ENCODE peak calls at places on chromosomes 1 and 21, in seven cellular contexts. A is fibroblast of pulmonary artery, G is right atrium auricular region, O is astrocyte of the spinal cord, B is lower leg skin, D is psoas muscle, E is fibroblast of the aortic adventitia. W is an unnamed sample.

GRCh38 chr1:11479375-11479979 is 522 bp downstream of the DISP3 start:
- DNase-seq in A (no peak), D (no peak), B (no peak), G (no peak), O (no peak), E (no peak), W (peak)

GRCh38 chr1:3564921-3565831 is 46.1 kb downstream of the MEGF6 start:
- DNase-seq in D (no peak), A (peak), B (no peak), O (no peak), G (no peak), E (peak), W (peak)

GRCh38 chr1:202154148-202154765 is 6.1 kb downstream of the PTPN7 start:
- DNase-seq in O (no peak), B (no peak), D (no peak), A (no peak), G (no peak), E (no peak), W (no peak)

GRCh38 chr1:119384591-119384990 is 16.0 kb downstream of the HAO2 start:
- DNase-seq in B (no peak), O (no peak), D (no peak), G (no peak), E (no peak), A (no peak), W (no peak)

GRCh38 chr21:36909423-36909822 is 57.0 kb downstream of the HLCS start:
- DNase-seq in O (no peak), B (no peak), D (no peak), G (peak), A (peak), E (no peak), W (no peak)

GRCh38 chr1:84689514-84690396 is 506 bp downstream of the SSX2IP start:
- DNase-seq in A (peak), B (peak), G (peak), E (peak), D (peak), O (peak), W (peak)

GRCh38 chr21:38832664-38833063 is 26.9 kb downstream of the ETS2 start:
- DNase-seq in E (no peak), G (no peak), B (no peak), D (no peak), A (no peak), O (no peak), W (no peak)

GRCh38 chr1:206676499-206676898 is 8.2 kb upstream of the MAPKAPK2 start:
- DNase-seq in B (no peak), E (no peak), G (no peak), A (no peak), O (no peak), D (no peak), W (no peak)

GRCh38 chr1:6273380-6273891 is 12.5 kb upstream of the GPR153 start:
- DNase-seq in G (no peak), O (peak), E (peak), B (no peak), A (peak), D (no peak), W (peak)

GRCh38 chr1:198678301-198678836 is 39.5 kb downstream of the PTPRC start:
- DNase-seq in E (no peak), O (no peak), B (no peak), G (no peak), D (no peak), A (no peak), W (no peak)

GRCh38 chr1:52059326-52059725 is 3.2 kb downstream of the BTF3L4 start:
- DNase-seq in O (peak), D (no peak), B (no peak), G (no peak), A (peak), E (peak), W (peak)

GRCh38 chr1:3453891-3454810 is at the start of gene ARHGEF16:
- DNase-seq in O (no peak), G (no peak), B (no peak), A (peak), D (peak), E (peak), W (peak)

GRCh38 chr1:7388488-7389185 is 382.5 kb upstream of the VAMP3 start:
- DNase-seq in O (peak), E (peak), G (peak), B (peak), A (no peak), D (no peak), W (no peak)

GRCh38 chr1:57086141-57086540 is 120.3 kb upstream of the C8B start:
- DNase-seq in D (no peak), O (no peak), E (no peak), B (no peak), A (no peak), G (no peak), W (no peak)

GRCh38 chr1:114741963-114742746 is 15.6 kb downstream of the CSDE1 start:
- DNase-seq in G (no peak), B (no peak), A (no peak), D (no peak), E (no peak), O (no peak), W (no peak)

GRCh38 chr1:24101796-24102580 is 9.9 kb downstream of the MYOM3 start:
- DNase-seq in D (no peak), O (no peak), G (no peak), A (no peak), B (no peak), E (no peak), W (no peak)

GRCh38 chr1:231638647-231639046 is 12.1 kb downstream of the DISC1 start:
- DNase-seq in A (no peak), G (no peak), B (no peak), D (no peak), O (no peak), E (no peak), W (peak)

GRCh38 chr1:217137210-217137871 is 414.1 kb upstream of the ESRRG start:
- DNase-seq in B (no peak), G (no peak), A (no peak), O (no peak), E (no peak), D (no peak), W (peak)

DNA sequence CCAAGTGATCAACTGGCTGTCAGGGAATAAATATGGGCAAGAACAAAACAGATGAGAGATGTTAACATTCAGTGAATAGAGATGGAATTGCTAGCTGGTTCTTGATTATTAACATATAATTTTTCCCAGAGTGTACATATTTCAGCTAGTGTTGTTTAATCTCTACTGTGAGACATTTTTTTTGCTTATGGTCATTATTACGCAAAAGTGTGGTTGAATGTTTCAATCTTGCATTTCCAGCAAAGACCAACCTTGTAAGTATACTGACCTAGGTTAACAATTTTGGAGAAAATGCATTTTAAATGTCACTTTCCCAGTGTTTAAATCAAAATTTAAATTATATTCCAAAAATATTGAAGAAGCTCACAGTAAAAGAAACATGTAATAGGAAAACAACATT is 174.7 kb downstream of the KCNK2 start:
- DNase-seq in B (no peak), G (no peak), A (peak), O (no peak), E (peak), D (no peak), W (no peak)
- H3K4me3 ChIP-seq in B (no peak), G (no peak), A (no peak), O (no peak), E (no peak), D (no peak), W (no peak)

DNA sequence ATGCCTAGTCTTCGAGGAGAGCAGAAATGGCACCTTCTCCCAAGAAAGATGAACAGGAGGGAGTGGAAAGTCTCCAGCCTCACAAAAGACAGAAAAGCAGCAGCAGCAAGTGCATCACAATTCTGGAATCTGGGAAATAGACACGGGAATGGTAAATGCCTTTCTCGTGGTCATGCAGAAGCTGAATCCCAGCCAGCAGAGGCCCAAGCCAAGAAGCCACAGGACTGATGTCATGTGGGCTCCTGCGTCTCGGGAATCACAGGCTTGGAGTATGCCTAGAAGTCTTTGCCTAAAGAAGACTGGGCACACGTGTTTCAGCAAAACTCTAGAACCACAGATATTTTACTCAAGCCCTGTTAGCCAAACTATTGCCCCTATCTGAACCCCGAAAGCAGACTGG is 260.3 kb upstream of the PLD5 start:
- DNase-seq in D (no peak), A (no peak), O (peak), G (no peak), B (no peak), E (peak), W (no peak)
- TF ChIP-seq CTCF in D (no peak), A (no peak), O (no peak), G (no peak), B (no peak), E (no peak), W (no peak)

DNA sequence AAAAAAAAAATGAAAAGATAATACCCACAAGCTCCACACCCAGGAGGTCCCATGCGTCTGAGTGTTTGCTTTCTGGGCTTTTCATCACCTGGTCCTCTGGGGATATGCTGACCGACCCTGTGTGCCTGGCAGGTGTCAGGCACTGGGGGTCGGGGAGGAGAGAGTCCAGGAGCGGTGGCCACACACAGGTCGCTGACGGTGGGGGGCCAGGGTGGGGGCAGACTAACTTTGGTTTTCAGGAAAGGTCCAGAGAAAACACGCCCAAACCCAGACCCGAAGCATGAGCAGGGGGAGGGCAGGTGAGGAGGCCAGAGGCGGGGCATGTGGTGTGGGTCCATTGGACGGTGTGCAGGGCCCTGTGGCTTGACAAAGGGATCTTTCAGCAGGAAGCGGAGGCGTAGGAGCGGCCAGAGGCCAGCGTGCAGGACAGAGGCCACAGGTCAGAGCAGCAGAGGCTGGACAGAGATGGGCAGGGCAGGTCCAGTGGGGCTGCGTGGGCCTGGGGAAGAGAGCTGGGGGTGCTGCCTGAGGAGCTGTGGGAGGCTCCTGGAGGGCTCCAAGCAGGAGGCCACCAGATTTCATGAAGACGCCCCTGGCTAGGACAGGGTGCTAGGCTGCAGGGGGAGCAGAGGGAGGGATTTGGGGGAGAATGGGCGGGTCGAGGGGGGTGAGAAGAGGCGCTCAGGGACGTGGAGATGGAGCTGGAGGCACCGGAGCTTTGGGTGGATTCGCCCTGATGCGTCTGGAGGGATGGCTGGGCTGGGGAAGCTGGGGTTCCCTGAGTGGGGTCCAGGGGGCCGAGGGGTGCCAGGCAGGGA is 15.8 kb downstream of the RNF223 start:
- DNase-seq in B (no peak), E (no peak), D (no peak), O (no peak), A (no peak), G (no peak), W (no peak)
- H3K4me3 ChIP-seq in B (no peak), E (no peak), D (peak), O (no peak), A (no peak), G (no peak), W (no peak)

GRCh38 chr1:181021811-181022434 is 747 bp downstream of the STX6 start:
- DNase-seq in B (peak), D (peak), G (peak), O (peak), A (peak), E (peak), W (peak)
- TF ChIP-seq CTCF in B (no peak), D (no peak), G (no peak), O (no peak), A (no peak), E (no peak), W (no peak)

DNA sequence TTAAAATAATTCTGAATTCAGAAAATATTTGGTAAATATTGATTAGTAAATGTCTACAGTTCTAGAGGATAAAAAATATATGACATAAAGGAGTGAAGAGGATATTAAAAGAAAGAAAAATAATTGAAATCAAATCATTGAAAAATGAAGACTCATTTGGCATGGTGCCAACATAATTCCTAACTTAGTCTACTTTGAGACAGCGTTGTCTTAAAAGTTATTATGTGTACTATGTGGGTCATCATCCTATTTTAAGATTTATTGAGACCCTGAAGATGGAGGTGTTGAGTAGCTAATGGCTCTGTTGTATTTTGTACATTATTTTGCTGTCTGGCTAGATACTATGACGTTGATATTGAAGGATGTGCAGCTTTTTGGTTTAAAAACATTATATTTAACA is 156.7 kb upstream of the PTGFR start:
- DNase-seq in E (no peak), G (no peak), O (no peak), D (no peak), A (no peak), B (no peak), W (no peak)
- H3K4me3 ChIP-seq in E (no peak), G (no peak), O (no peak), D (no peak), A (no peak), B (no peak), W (no peak)

DNA sequence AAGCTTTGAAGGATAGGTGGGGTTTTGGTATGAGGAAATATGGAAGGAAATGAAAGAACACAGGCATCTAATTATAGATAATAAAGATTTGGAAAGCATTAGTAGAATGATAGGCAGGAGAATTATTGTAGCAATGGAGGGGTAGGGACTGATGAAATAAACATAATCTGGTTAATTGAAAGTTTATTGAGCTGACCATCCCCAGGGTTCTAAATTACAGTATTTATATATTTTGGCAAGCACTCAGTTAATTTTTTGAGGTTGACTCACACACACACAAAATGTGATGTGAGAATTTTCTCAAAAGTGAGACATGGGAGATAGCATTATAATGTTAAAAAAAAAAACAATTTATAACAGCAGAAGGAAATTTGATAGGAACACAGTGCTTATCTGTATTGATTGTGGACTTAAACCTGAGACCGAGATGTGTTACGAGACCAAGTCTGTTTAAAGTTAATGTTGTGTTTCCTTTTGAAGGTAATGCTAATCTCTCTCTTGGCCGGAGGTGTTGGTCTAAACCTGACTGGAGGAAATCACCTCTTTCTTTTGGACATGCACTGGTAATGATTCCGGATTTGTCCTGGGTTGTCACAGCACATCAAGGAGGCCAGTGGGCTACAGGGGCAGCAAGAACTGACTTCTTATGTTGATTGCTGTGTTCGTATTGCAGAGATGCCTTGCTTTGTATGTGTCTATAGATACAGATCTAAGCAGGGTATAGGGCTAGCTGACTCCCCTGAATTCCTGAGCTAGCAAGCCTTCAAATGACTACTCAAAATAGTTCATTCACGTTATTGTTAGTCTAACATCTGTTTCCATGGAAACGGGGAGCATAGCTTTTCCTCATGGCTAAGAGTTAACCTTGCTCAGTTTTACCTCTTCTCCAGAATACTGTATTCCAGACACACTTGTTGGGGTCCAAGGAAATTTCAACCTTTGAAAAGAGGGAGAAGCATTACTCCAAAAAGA is 24.4 kb downstream of the TRIM45 start:
- DNase-seq in A (peak), G (no peak), D (no peak), E (peak), B (no peak), O (peak), W (no peak)
- TF ChIP-seq CTCF in A (no peak), G (no peak), D (no peak), E (no peak), B (no peak), O (no peak), W (no peak)

GRCh38 chr1:203320546-203321272 is 15.4 kb downstream of the BTG2 start:
- DNase-seq in B (no peak), O (no peak), D (no peak), G (no peak), E (peak), A (peak), W (peak)

GRCh38 chr1:203322480-203323179 is 17.3 kb downstream of the BTG2 start:
- DNase-seq in G (peak), A (peak), O (no peak), D (no peak), E (peak), B (peak), W (no peak)

GRCh38 chr1:203324103-203325003 is 19.0 kb downstream of the BTG2 start:
- DNase-seq in E (peak), D (no peak), G (no peak), A (no peak), B (no peak), O (no peak), W (no peak)

GRCh38 chr1:203323587-203323986 is 18.3 kb downstream of the BTG2 start:
- DNase-seq in G (no peak), D (no peak), E (no peak), A (no peak), B (no peak), O (no peak), W (no peak)

DNA sequence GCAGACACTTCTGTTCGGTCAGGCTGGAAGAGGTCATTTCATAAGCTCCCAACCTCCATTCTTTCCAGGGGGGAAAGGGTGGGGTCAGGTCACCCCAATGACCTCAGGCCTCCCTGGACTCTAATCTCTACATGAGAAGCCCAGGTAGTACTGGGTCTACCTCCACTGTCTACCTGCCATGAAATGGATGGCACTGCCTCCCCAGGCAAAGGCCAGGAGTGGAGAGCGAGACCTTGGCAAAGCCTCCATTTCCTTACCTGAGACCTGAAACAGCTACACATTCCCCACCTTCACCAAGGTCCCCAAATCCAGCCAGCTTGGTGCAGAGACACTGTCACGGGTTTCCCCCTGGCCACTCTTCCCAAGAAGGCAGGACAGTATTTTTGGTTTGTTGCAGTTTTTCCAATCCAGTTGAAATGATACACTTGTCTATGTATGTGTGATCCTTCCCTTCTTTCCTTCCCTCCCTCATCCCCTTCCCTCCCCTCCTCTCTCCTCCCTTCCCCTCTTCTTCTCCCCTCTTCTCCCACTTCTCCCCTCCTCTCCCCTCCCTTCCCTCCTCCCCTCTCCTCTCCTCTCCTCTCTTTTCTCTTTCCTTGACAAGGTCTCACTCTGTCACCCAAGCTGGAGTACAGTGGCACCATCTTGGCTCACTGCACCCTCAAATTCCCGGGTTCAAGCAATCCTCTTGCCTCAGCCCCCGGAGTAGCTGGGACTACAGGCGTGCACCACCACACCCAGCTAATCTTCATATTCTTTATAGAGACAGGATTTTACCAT is 16.1 kb downstream of the BTG2 start:
- DNase-seq in E (no peak), G (no peak), A (no peak), B (no peak), O (no peak), D (no peak), W (no peak)
- H3K4me3 ChIP-seq in E (no peak), G (no peak), A (no peak), B (no peak), O (no peak), D (no peak), W (no peak)